ENCODE peak calls at places on chromosomes 5 and 9, in six cellular contexts. E is cardiac muscle cell, J is IMR-90, G is AG04450, K is psoas muscle, Y is esophagus squamous epithelium. F is an unnamed sample. For H3K27me3, the result is how much of the 10 kb centered on the place peaks cover.

GRCh38 chr5:73748510-73749410 is 122.8 kb downstream of the ARHGEF28 start:
- DNase-seq in E (peak), J (peak), G (no peak), K (peak), Y (no peak), F (no peak)

GRCh38 chr9:96599298-96599697 is 20.3 kb downstream of the CDC14B start:
- DNase-seq in E (peak), J (peak), G (no peak), K (no peak), Y (no peak), F (no peak)

GRCh38 chr9:99682870-99683269 is 138.8 kb upstream of the NR4A3 start:
- DNase-seq in E (no peak), J (no peak), G (no peak), K (no peak), Y (no peak), F (no peak)

GRCh38 chr9:4615251-4615650 is 46.8 kb upstream of the PLPP6 start:
- DNase-seq in E (peak), J (peak), G (peak), K (no peak), Y (no peak), F (no peak)

GRCh38 chr9:116501871-116502270 is 185.2 kb upstream of the TRIM32 start:
- DNase-seq in E (no peak), J (peak), G (no peak), K (no peak), Y (no peak), F (no peak)

GRCh38 chr9:94865599-94866456 is 139.3 kb downstream of the AOPEP start:
- DNase-seq in E (no peak), J (peak), G (peak), K (peak), Y (no peak), F (no peak)

GRCh38 chr9:106956971-106957370 is 94.0 kb downstream of the ZNF462 start:
- DNase-seq in E (peak), J (peak), G (no peak), K (no peak), Y (no peak), F (no peak)

GRCh38 chr9:99140685-99141314 is 35.9 kb downstream of the TGFBR1 start:
- DNase-seq in E (peak), J (peak), G (peak), K (peak), Y (no peak), F (no peak)

GRCh38 chr9:31304576-31304975 is 1079.9 kb upstream of the ACO1 start:
- DNase-seq in E (peak), J (peak), G (no peak), K (no peak), Y (no peak), F (no peak)

GRCh38 chr5:176447538-176447981 is 625 bp upstream of the FAF2 start:
- DNase-seq in E (no peak), J (no peak), G (no peak), K (no peak), Y (no peak), F (peak)

GRCh38 chr5:168903082-168903481 is 323.9 kb upstream of the PANK3 start:
- DNase-seq in E (no peak), J (no peak), G (no peak), K (no peak), Y (no peak), F (no peak)

GRCh38 chr5:68545636-68546325 is 330.2 kb downstream of the PIK3R1 start:
- DNase-seq in E (no peak), J (no peak), G (no peak), K (no peak), Y (no peak), F (no peak)

GRCh38 chr5:42005561-42006153 is 80.6 kb downstream of the FBXO4 start:
- DNase-seq in E (peak), J (peak), G (no peak), K (no peak), Y (no peak), F (no peak)

GRCh38 chr5:78984611-78985406 is at the start of gene ARSB:
- DNase-seq in E (peak), J (peak), G (peak), K (peak), Y (peak), F (peak)

GRCh38 chr9:27393054-27393846 is 96.3 kb upstream of the EQTN start:
- DNase-seq in E (no peak), J (no peak), G (no peak), K (no peak), Y (no peak), F (no peak)

GRCh38 chr5:178535299-178536175 is 54.7 kb downstream of the COL23A1 start:
- DNase-seq in E (peak), J (no peak), G (no peak), K (peak), Y (no peak), F (no peak)

GRCh38 chr9:90942555-90942954 is 140.9 kb downstream of the SYK start:
- DNase-seq in E (no peak), J (peak), G (no peak), K (no peak), Y (no peak), F (no peak)

GRCh38 chr5:149962040-149962439 is 1.5 kb downstream of the SLC26A2 start:
- DNase-seq in E (peak), J (peak), G (no peak), K (no peak), Y (no peak), F (no peak)

GRCh38 chr5:131947445-131947844 is 2.0 kb upstream of the MEIKIN start:
- DNase-seq in E (no peak), J (no peak), G (no peak), K (no peak), Y (no peak), F (no peak)

GRCh38 chr5:149697001-149697400 is 33.1 kb upstream of the PPARGC1B start:
- DNase-seq in E (peak), J (peak), G (no peak), K (no peak), Y (no peak), F (no peak)

GRCh38 chr9:72984150-72984947 is 31.5 kb upstream of the ALDH1A1 start:
- DNase-seq in E (no peak), J (no peak), G (no peak), K (no peak), Y (no peak), F (no peak)

GRCh38 chr9:78368236-78368635 is 71.3 kb downstream of the PSAT1 start:
- DNase-seq in E (no peak), J (no peak), G (no peak), K (no peak), Y (no peak), F (no peak)

GRCh38 chr9:129823163-129823933 is 588 bp downstream of the TOR1A start:
- DNase-seq in E (peak), J (peak), G (no peak), K (no peak), Y (no peak), F (no peak)

GRCh38 chr9:107833295-107833694 is 343.7 kb upstream of the KLF4 start:
- DNase-seq in E (no peak), J (peak), G (no peak), K (no peak), Y (no peak), F (no peak)

GRCh38 chr5:89878140-89878570 is 531.4 kb downstream of the CETN3 start:
- DNase-seq in E (peak), J (peak), G (peak), K (no peak), Y (no peak), F (no peak)

GRCh38 chr9:35000535-35001284 is 11.2 kb downstream of the DNAJB5 start:
- DNase-seq in E (no peak), J (peak), G (no peak), K (no peak), Y (no peak), F (no peak)

GRCh38 chr5:149442563-149443182 is 63.6 kb upstream of the IL17B start:
- DNase-seq in E (peak), J (peak), G (peak), K (peak), Y (no peak), F (peak)

GRCh38 chr9:15370496-15371464 is 51.9 kb upstream of the SNAPC3 start:
- DNase-seq in E (peak), J (no peak), G (no peak), K (no peak), Y (no peak), F (no peak)

GRCh38 chr5:38112930-38113329 is 145.4 kb upstream of the EGFLAM start:
- DNase-seq in E (no peak), J (no peak), G (no peak), K (no peak), Y (no peak), F (no peak)

GRCh38 chr5:132293066-132293991 is 865 bp upstream of the SLC22A4 start:
- DNase-seq in E (peak), J (peak), G (peak), K (peak), Y (no peak), F (peak)

GRCh38 chr9:100204796-100205195 is 105.8 kb downstream of the INVS start:
- DNase-seq in E (no peak), J (no peak), G (no peak), K (no peak), Y (no peak), F (no peak)

GRCh38 chr5:159609359-159609758 is 279.1 kb upstream of the IL12B start:
- DNase-seq in E (no peak), J (no peak), G (no peak), K (no peak), Y (no peak), F (no peak)

GRCh38 chr9:124688238-124688904 is 82.7 kb downstream of the NR6A1 start:
- DNase-seq in E (no peak), J (no peak), G (no peak), K (no peak), Y (no peak), F (no peak)

GRCh38 chr9:129109504-129109903 is 1.1 kb downstream of the CRAT start:
- DNase-seq in E (peak), J (no peak), G (no peak), K (peak), Y (no peak), F (peak)

GRCh38 chr5:16740046-16740445 is 123.2 kb upstream of the RETREG1 start:
- DNase-seq in E (no peak), J (no peak), G (no peak), K (no peak), Y (no peak), F (no peak)

GRCh38 chr9:93731963-93732362 is 155.6 kb downstream of the PHF2 start:
- DNase-seq in E (no peak), J (no peak), G (no peak), K (no peak), Y (no peak), F (no peak)

GRCh38 chr9:6780690-6781089 is 22.9 kb downstream of the KDM4C start:
- DNase-seq in E (peak), J (peak), G (no peak), K (no peak), Y (no peak), F (no peak)

GRCh38 chr5:5353681-5354080 is 68.8 kb upstream of the ICE1 start:
- DNase-seq in E (no peak), J (no peak), G (no peak), K (no peak), Y (no peak), F (no peak)

DNA sequence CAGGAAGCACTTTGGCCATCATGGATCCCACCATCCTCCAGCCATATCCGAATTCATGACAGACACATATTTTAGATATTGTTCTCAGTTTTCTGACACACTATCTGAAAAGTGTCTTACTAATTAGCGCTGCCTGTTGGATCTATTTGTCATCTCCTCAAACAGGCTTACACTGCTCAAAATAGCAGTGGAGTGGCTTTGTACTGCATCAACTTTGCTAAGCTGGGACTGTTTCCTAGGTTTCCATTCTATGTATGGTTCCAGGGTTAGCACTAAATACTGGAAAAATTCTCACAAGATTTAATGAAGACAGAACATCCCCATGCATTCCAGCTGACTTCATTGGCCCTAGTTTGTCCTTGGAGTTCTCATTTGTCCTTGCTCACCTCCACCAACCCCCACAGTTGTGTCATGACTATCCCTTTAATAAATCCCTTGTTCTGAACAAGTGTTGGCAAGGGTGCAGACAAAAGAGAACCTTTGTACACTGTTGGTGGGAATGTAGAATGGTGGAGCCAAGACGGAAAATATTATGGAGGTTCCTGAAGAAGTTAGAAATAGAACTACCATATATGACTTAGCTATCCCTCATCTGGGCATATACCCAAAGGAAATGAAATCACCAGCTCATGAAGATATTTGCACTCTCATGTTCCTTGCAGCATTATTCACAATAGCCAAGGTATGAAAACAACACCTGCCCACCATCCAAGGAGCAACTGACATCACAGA is 136.5 kb upstream of the RAI14 start:
- DNase-seq in E (peak), J (peak), G (no peak), K (no peak), Y (no peak), F (no peak)
- TF ChIP-seq CTCF in E (no peak), J (no peak), G (no peak), K (no peak), Y (no peak), F (peak)

DNA sequence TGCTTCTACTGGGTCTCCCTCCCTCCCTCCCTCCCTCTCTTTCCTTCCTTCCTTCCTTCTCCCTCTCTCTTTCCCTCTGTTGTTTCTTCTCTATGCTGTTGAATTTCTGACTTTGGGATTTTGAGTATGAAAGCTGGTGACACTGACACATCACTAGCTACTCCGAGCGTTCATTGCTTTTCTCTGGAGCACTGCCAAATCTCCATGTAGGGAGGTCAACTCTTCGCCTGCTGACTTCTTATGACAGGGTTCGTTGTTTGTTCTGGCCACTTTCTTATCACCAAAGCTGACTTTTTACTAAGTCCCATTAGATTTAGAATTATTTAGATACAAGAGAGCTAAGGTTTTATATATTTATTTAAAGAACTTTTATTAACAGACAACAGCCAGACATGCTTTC is 31.1 kb downstream of the TNFAIP8 start:
- DNase-seq in E (peak), J (peak), G (no peak), K (no peak), Y (no peak), F (no peak)
- H3K27ac ChIP-seq in E (peak), J (no peak), G (no peak), K (no peak), Y (peak), F (peak)

GRCh38 chr9:123191660-123192059 is 76.7 kb downstream of the STRBP start:
- DNase-seq in E (no peak), J (no peak), G (no peak), K (no peak), Y (no peak), F (no peak)
- H3K27me3 ChIP-seq in E (under half), J (under half), G (under half), K (under half), Y (under half), F (under half)

DNA sequence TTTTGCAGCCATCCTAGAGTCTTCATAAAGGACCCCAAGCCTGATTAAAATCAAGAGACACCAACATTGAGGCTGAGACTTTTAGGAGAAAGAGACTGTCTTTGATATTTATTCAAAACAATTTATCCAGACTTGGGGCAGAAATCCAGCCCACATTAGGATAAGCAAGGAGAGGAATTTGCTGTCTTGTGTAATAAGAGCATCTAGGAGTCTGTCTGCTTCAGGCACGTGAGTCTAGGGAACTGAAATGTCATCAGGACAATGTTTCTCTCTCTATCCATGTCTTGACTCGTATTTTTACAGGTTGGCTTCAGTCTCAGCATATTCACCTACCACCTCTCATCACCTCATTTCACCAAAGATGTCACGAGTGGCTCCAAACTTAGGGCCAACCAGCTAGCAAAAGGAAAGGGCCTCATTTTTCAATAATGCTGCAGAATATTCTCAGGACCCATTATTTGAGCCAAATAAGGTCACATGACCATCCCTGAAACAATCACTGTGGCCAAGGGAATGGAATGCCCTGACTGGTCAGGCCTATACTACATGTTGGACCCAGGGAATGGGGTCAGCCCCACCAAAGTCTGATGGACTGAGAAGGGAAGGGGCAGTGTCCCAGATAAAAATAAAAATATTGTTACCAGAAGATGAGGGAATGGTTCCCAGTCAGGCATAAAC is 70.3 kb upstream of the SAP30L start:
- DNase-seq in E (peak), J (peak), G (no peak), K (no peak), Y (no peak), F (no peak)
- TF ChIP-seq CTCF in E (no peak), J (no peak), G (no peak), K (no peak), Y (no peak), F (no peak)

GRCh38 chr5:154430961-154431630 is 14.7 kb upstream of the SAP30L start:
- DNase-seq in E (no peak), J (no peak), G (no peak), K (no peak), Y (no peak), F (no peak)
- H3K27ac ChIP-seq in E (no peak), J (no peak), G (no peak), K (no peak), Y (no peak), F (no peak)

DNA sequence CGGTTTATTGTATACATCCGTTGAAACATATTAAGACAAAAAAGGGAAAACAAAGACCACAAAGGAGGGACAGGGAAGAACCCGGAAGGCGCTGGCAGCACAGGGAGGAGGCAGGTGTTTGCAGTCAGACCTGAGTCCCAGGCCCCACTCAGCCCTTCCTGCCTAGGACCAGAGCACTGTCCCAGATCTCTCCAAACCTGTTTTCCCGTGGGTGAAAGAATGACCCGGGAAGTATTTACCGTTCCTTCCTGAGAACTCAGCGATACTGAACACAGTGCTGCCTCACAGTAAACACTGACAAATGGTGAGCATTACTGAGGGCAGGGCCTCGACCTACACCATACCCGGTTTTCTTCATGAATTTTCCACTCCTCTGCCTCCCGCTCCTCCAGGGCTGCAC is 1.2 kb downstream of the ABO start:
- DNase-seq in E (no peak), J (no peak), G (no peak), K (no peak), Y (no peak), F (no peak)
- H3K27me3 ChIP-seq in E (half or more), J (half or more), G (half or more), K (under half), Y (under half), F (under half)

GRCh38 chr9:83062011-83062652 is 810 bp downstream of the RASEF start:
- DNase-seq in E (peak), J (peak), G (no peak), K (no peak), Y (no peak), F (no peak)

GRCh38 chr9:83065233-83065632 is 2.3 kb upstream of the RASEF start:
- DNase-seq in E (no peak), J (no peak), G (no peak), K (no peak), Y (no peak), F (no peak)

GRCh38 chr9:83061036-83061435 is 1.9 kb downstream of the RASEF start:
- DNase-seq in E (no peak), J (peak), G (no peak), K (no peak), Y (no peak), F (no peak)

GRCh38 chr9:83060557-83060956 is 2.4 kb downstream of the RASEF start:
- DNase-seq in E (no peak), J (no peak), G (no peak), K (no peak), Y (no peak), F (no peak)

GRCh38 chr9:83062653-83063527 is at the start of gene RASEF:
- DNase-seq in E (peak), J (no peak), G (no peak), K (peak), Y (no peak), F (no peak)
- TF ChIP-seq CTCF in E (no peak), J (no peak), G (no peak), K (no peak), Y (no peak), F (no peak)

GRCh38 chr9:136648746-136649145 is 14.0 kb upstream of the EGFL7 start:
- DNase-seq in E (peak), J (no peak), G (no peak), K (peak), Y (no peak), F (no peak)
- H3K27ac ChIP-seq in E (no peak), J (no peak), G (no peak), K (peak), Y (no peak), F (no peak)